ENCODE peak calls at places on chromosome 1, in nine cellular contexts. I is iPS DF 6.9; S is LHCN-M2; J is retina; W is stimulated activated CD4-positive, alpha-beta T cell treated with anti-CD3 and anti-CD28 coated beads, TNF-alpha, amount 100 ng/mL, for 1 hour; M is neural crest cell; G is CD8-positive, alpha-beta memory T cell; E is NCI-H187 treated with DMSO at 0.1 percent for 48 hours; Y is brain pericyte. A is an unnamed sample.
A peak's percentile ranks its signal among the peaks of the same experiment; 100 is the strongest.

GRCh38 chr1:23103001-23103879 is 65.4 kb downstream of the LUZP1 start:
- DNase-seq in I (no peak), S (no peak), J (no peak), W (no peak), M (no peak), G (no peak), E (no peak), Y (no peak), A (no peak)

GRCh38 chr1:44237721-44238457 is 24.6 kb downstream of the DMAP1 start:
- DNase-seq in I (peak; percentile 64), S (no peak), J (peak; percentile 88), W (no peak), M (peak; percentile 61), G (no peak), E (peak; percentile 61), Y (no peak), A (peak; percentile 48)

GRCh38 chr1:110339427-110340206 is 440 bp downstream of the RBM15 start:
- DNase-seq in I (no peak), S (peak; percentile 52), J (no peak), W (no peak), M (no peak), G (peak; percentile 58), E (no peak), Y (peak; percentile 26), A (no peak)

GRCh38 chr1:169427081-169427611 is at the start of gene CCDC181:
- DNase-seq in I (peak; percentile 79), S (peak; percentile 63), J (peak; percentile 94), W (no peak), M (peak; percentile 81), G (peak; percentile 2), E (peak; percentile 78), Y (peak; percentile 32), A (peak; percentile 72)

GRCh38 chr1:39392851-39393573 is 98.4 kb upstream of the BMP8A start:
- DNase-seq in I (no peak), S (no peak), J (no peak), W (no peak), M (no peak), G (no peak), E (no peak), Y (no peak), A (no peak)

GRCh38 chr1:94119306-94119705 is 1.6 kb downstream of the ABCA4 start:
- DNase-seq in I (no peak), S (no peak), J (peak; percentile 29), W (no peak), M (no peak), G (no peak), E (no peak), Y (no peak), A (no peak)

GRCh38 chr1:202861420-202862121 is 27.4 kb downstream of the RABIF start:
- DNase-seq in I (peak; percentile 79), S (peak; percentile 80), J (peak; percentile 93), W (no peak), M (peak; percentile 91), G (no peak), E (peak; percentile 89), Y (no peak), A (peak; percentile 90)

GRCh38 chr1:116769561-116769977 is 15.3 kb downstream of the CD2 start:
- DNase-seq in I (no peak), S (peak; percentile 51), J (no peak), W (peak; percentile 49), M (no peak), G (peak; percentile 58), E (no peak), Y (no peak), A (no peak)

GRCh38 chr1:165144757-165145397 is 211.6 kb downstream of the LMX1A start:
- DNase-seq in I (peak; percentile 48), S (peak; percentile 42), J (peak; percentile 82), W (no peak), M (peak; percentile 64), G (no peak), E (peak; percentile 39), Y (no peak), A (peak; percentile 54)

GRCh38 chr1:200342511-200343400 is 67.1 kb downstream of the ZNF281 start:
- DNase-seq in I (no peak), S (no peak), J (no peak), W (no peak), M (no peak), G (no peak), E (no peak), Y (no peak), A (no peak)

GRCh38 chr1:226980122-226980551 is 40.0 kb downstream of the COQ8A start:
- DNase-seq in I (no peak), S (no peak), J (no peak), W (no peak), M (no peak), G (no peak), E (no peak), Y (no peak), A (no peak)

GRCh38 chr1:78383923-78384322 is 106.9 kb upstream of the PTGFR start:
- DNase-seq in I (no peak), S (no peak), J (no peak), W (no peak), M (no peak), G (no peak), E (no peak), Y (no peak), A (no peak)

GRCh38 chr1:235855811-235856429 is 10.8 kb downstream of the LYST start:
- DNase-seq in I (no peak), S (no peak), J (no peak), W (no peak), M (no peak), G (no peak), E (no peak), Y (no peak), A (no peak)

GRCh38 chr1:153933420-153933819 is 10.6 kb upstream of the GATAD2B start:
- DNase-seq in I (no peak), S (no peak), J (no peak), W (no peak), M (no peak), G (no peak), E (no peak), Y (no peak), A (no peak)

GRCh38 chr1:227299238-227299637 is 19.1 kb downstream of the CDC42BPA start:
- DNase-seq in I (no peak), S (peak; percentile 18), J (no peak), W (no peak), M (no peak), G (no peak), E (no peak), Y (no peak), A (no peak)

GRCh38 chr1:109659997-109660755 is 4.3 kb downstream of the GSTM4 start:
- DNase-seq in I (no peak), S (no peak), J (no peak), W (no peak), M (no peak), G (no peak), E (peak; percentile 81), Y (no peak), A (no peak)

GRCh38 chr1:151166506-151166956 is 587 bp downstream of the SCNM1 start:
- DNase-seq in I (no peak), S (peak; percentile 76), J (no peak), W (no peak), M (no peak), G (no peak), E (no peak), Y (no peak), A (no peak)

GRCh38 chr1:35929730-35930592 is 944 bp upstream of the AGO3 start:
- DNase-seq in I (peak; percentile 18), S (peak; percentile 52), J (no peak), W (no peak), M (peak; percentile 12), G (peak; percentile 33), E (no peak), Y (no peak), A (no peak)

GRCh38 chr1:206723500-206724472 is 39.1 kb downstream of the MAPKAPK2 start:
- DNase-seq in I (no peak), S (no peak), J (no peak), W (no peak), M (no peak), G (no peak), E (no peak), Y (no peak), A (no peak)

GRCh38 chr1:248918126-248918525 is 12.1 kb downstream of the PGBD2 start:
- DNase-seq in I (no peak), S (peak; percentile 67), J (no peak), W (no peak), M (no peak), G (no peak), E (no peak), Y (no peak), A (no peak)

GRCh38 chr1:31618916-31619846 is 1.7 kb downstream of the HCRTR1 start:
- DNase-seq in I (no peak), S (no peak), J (no peak), W (no peak), M (no peak), G (no peak), E (no peak), Y (no peak), A (no peak)

GRCh38 chr1:71093938-71094337 is 13.1 kb upstream of the ZRANB2 start:
- DNase-seq in I (no peak), S (peak; percentile 18), J (no peak), W (no peak), M (no peak), G (no peak), E (no peak), Y (no peak), A (no peak)

GRCh38 chr1:59880735-59881134 is 45.8 kb downstream of the CYP2J2 start:
- DNase-seq in I (no peak), S (peak; percentile 3), J (no peak), W (no peak), M (no peak), G (no peak), E (no peak), Y (no peak), A (no peak)

GRCh38 chr1:224565186-224565585 is 50.9 kb upstream of the CNIH3 start:
- DNase-seq in I (no peak), S (peak; percentile 98), J (no peak), W (no peak), M (no peak), G (no peak), E (no peak), Y (no peak), A (no peak)

GRCh38 chr1:24905979-24906720 is 23.9 kb downstream of the RUNX3 start:
- DNase-seq in I (no peak), S (no peak), J (no peak), W (no peak), M (no peak), G (no peak), E (no peak), Y (no peak), A (no peak)